ENCODE peak calls at places on chromosome 11, in ten cellular contexts. X is CD8-positive, alpha-beta memory T cell; K is cardiac muscle cell; J is astrocyte; R is Karpas-422; I is effector memory CD4-positive, alpha-beta T cell; Y is tibial nerve; F is CD4-positive, CD25-positive, alpha-beta regulatory T cell; N is right lobe of liver; W is pancreas. P is an unnamed sample.

GRCh38 chr11:71212871-71213559 is 39.4 kb downstream of the SHANK2 start:
- DNase-seq in W (no peak), Y (no peak), K (no peak), I (no peak), N (peak; percentile 78), X (no peak), J (no peak), F (no peak), R (peak; percentile 6), P (no peak)

GRCh38 chr11:103413266-103413888 is 304.2 kb downstream of the DYNC2H1 start:
- DNase-seq in X (no peak), W (no peak), F (no peak), N (no peak), Y (no peak), R (no peak), J (no peak), K (no peak), I (no peak), P (no peak)

GRCh38 chr11:125394306-125394705 is 101.8 kb downstream of the FEZ1 start:
- DNase-seq in W (no peak), J (no peak), F (no peak), N (no peak), K (no peak), R (no peak), X (no peak), I (no peak), Y (no peak), P (no peak)

GRCh38 chr11:2302844-2303626 is 1.2 kb downstream of the TSPAN32 start:
- DNase-seq in I (no peak), R (no peak), K (no peak), X (no peak), N (peak; percentile 76), J (no peak), Y (no peak), W (peak; percentile 30), F (peak; percentile 36), P (peak; percentile 77)

GRCh38 chr11:69634590-69634989 is 6.4 kb upstream of the CCND1 start:
- DNase-seq in K (no peak), I (no peak), N (peak; percentile 88), F (no peak), X (no peak), W (no peak), Y (no peak), R (no peak), J (no peak), P (no peak)

GRCh38 chr11:108881136-108881535 is 216.3 kb downstream of the DDX10 start:
- DNase-seq in W (no peak), K (no peak), X (no peak), J (no peak), Y (no peak), R (no peak), F (no peak), I (no peak), N (no peak), P (no peak)

GRCh38 chr11:1505480-1505879 is 18.9 kb upstream of the MOB2 start:
- DNase-seq in K (no peak), J (no peak), W (no peak), N (no peak), X (peak; percentile 8), R (no peak), I (no peak), Y (no peak), F (no peak), P (no peak)

GRCh38 chr11:8839957-8840945 is 70.7 kb upstream of the AKIP1 start:
- DNase-seq in W (peak; percentile 72), J (peak; percentile 66), X (no peak), Y (no peak), F (no peak), R (no peak), I (no peak), K (no peak), N (no peak), P (no peak)

GRCh38 chr11:62921201-62921572 is at the start of gene CHRM1:
- DNase-seq in K (no peak), J (no peak), Y (no peak), R (no peak), X (no peak), I (no peak), F (no peak), W (peak; percentile 55), N (no peak), P (no peak)

DNA sequence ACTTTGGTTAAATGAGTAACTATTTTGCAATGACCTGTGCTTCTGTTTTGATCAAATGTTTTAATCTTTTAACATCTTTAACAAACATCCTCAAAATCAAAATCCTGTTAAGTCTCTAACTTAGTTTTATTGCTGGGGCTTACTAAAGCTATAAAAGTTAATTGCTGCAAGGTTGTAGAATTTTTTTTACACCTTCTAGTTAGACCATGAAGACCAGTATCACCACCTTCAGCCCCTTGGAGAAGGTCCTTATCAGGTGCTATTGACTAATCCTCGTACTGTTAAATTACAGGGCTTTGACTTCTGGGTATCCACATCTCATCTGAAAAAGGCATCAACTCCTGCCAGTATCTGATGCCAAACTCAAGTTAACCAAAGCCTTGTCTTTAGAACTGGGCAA is 12.3 kb upstream of the CABP2 start:
- DNase-seq in K (no peak), N (no peak), R (no peak), W (no peak), Y (no peak), I (no peak), J (no peak), X (no peak), F (no peak), P (no peak)
- H3K4me1 ChIP-seq in K (no peaks in the 10 kb centered on the region), N (no peaks in the 10 kb centered on the region), R (no peaks in the 10 kb centered on the region), W (peaks cover 12% of the 10 kb centered on the region), Y (no peaks in the 10 kb centered on the region), I (no peaks in the 10 kb centered on the region), J (no peaks in the 10 kb centered on the region), X (no peaks in the 10 kb centered on the region), F (no peaks in the 10 kb centered on the region), P (no peaks in the 10 kb centered on the region)

GRCh38 chr11:129090056-129090455 is 102.1 kb downstream of the ARHGAP32 start:
- DNase-seq in W (no peak), N (no peak), J (peak; percentile 72), Y (no peak), F (no peak), I (no peak), K (no peak), X (no peak), R (no peak), P (no peak)

GRCh38 chr11:129089279-129089678 is 102.8 kb downstream of the ARHGAP32 start:
- DNase-seq in W (no peak), N (no peak), K (no peak), R (no peak), Y (no peak), X (no peak), I (no peak), J (no peak), F (no peak), P (no peak)

GRCh38 chr11:129093283-129093682 is 98.8 kb downstream of the ARHGAP32 start:
- DNase-seq in R (no peak), N (no peak), X (no peak), J (no peak), W (no peak), I (no peak), K (no peak), Y (no peak), F (no peak), P (no peak)
- H3K27me3 ChIP-seq in R (no peaks in the 10 kb centered on the region), N (no peaks in the 10 kb centered on the region), X (no peaks in the 10 kb centered on the region), J (no peaks in the 10 kb centered on the region), W (no peaks in the 10 kb centered on the region), I (no peaks in the 10 kb centered on the region), K (no peaks in the 10 kb centered on the region), Y (no peaks in the 10 kb centered on the region), F (no peaks in the 10 kb centered on the region), P (no peaks in the 10 kb centered on the region)

GRCh38 chr11:68300076-68300830 is 12.1 kb upstream of the LRP5 start:
- DNase-seq in I (no peak), Y (no peak), W (no peak), N (no peak), K (no peak), R (no peak), X (peak; percentile 4), J (no peak), F (no peak), P (no peak)

GRCh38 chr11:68297812-68298658 is 14.4 kb upstream of the LRP5 start:
- DNase-seq in K (peak; percentile 75), W (peak; percentile 84), Y (peak; percentile 53), J (no peak), R (peak; percentile 87), N (peak; percentile 96), F (peak; percentile 66), X (peak; percentile 74), I (peak; percentile 46), P (peak; percentile 75)

GRCh38 chr11:68297494-68297811 is 14.9 kb upstream of the LRP5 start:
- DNase-seq in R (no peak), N (no peak), K (no peak), I (no peak), Y (no peak), W (no peak), J (no peak), F (no peak), X (no peak), P (no peak)

GRCh38 chr11:68297052-68297378 is 15.4 kb upstream of the LRP5 start:
- DNase-seq in Y (no peak), I (no peak), R (no peak), J (no peak), W (no peak), N (no peak), X (peak; percentile 21), F (no peak), K (no peak), P (no peak)

GRCh38 chr11:68298659-68299516 is 13.5 kb upstream of the LRP5 start:
- DNase-seq in F (no peak), K (no peak), X (peak; percentile 40), N (peak; percentile 60), J (no peak), Y (no peak), I (no peak), R (no peak), W (no peak), P (no peak)
- H3K27ac ChIP-seq in F (no peak overlapping the region), K (no peak overlapping the region), X (no peak overlapping the region), N (peak overlapping the region; percentile 97), J (no peak overlapping the region), Y (no peak overlapping the region), I (no peak overlapping the region), R (no peak overlapping the region), W (peak overlapping the region; percentile 78), P (no peak overlapping the region)

GRCh38 chr11:98545544-98546175 is 475.1 kb upstream of the CNTN5 start:
- DNase-seq in X (no peak), K (no peak), N (no peak), W (no peak), Y (no peak), I (no peak), J (no peak), R (no peak), F (no peak), P (no peak)
- H3K4me1 ChIP-seq in X (no peaks in the 10 kb centered on the region), K (no peaks in the 10 kb centered on the region), N (no peaks in the 10 kb centered on the region), W (no peaks in the 10 kb centered on the region), Y (no peaks in the 10 kb centered on the region), I (no peaks in the 10 kb centered on the region), J (no peaks in the 10 kb centered on the region), R (no peaks in the 10 kb centered on the region), F (no peaks in the 10 kb centered on the region), P (no peaks in the 10 kb centered on the region)